ENCODE peak calls at places on chromosomes 11 and 22, in seven cellular contexts. I, X, F, D, R, Z and Y are unnamed samples.

GRCh38 chr22:17606472-17606871 is 22.1 kb downstream of the ATP6V1E1 start:
- DNase-seq in I (no peak), X (peak), R (no peak), Z (no peak), D (no peak), F (peak), Y (peak)

GRCh38 chr22:49538006-49538405 is 289.7 kb downstream of the BRD1 start:
- DNase-seq in F (no peak), Z (no peak), D (no peak), I (no peak), R (no peak), X (no peak), Y (no peak)

GRCh38 chr22:24503137-24503850 is 8.2 kb downstream of the UPB1 start:
- DNase-seq in D (peak), Z (peak), I (peak), F (peak), X (no peak), R (peak), Y (peak)

GRCh38 chr22:40289991-40290459 is 56.3 kb upstream of the ADSL start:
- DNase-seq in Z (no peak), R (no peak), F (no peak), X (no peak), D (peak), I (peak), Y (no peak)

GRCh38 chr11:134643115-134643514 is 231.1 kb upstream of the B3GAT1 start:
- DNase-seq in F (no peak), I (no peak), X (no peak), D (no peak), R (peak), Z (no peak), Y (no peak)

GRCh38 chr11:70854891-70855556 is 397.4 kb downstream of the SHANK2 start:
- DNase-seq in Z (no peak), R (no peak), X (no peak), I (no peak), F (no peak), D (no peak), Y (peak)

GRCh38 chr11:120482149-120482548 is 29.4 kb upstream of the GRIK4 start:
- DNase-seq in X (no peak), Z (no peak), I (no peak), F (peak), R (no peak), D (no peak), Y (no peak)

GRCh38 chr11:1763796-1764661 is at the start of gene CTSD:
- DNase-seq in Z (peak), D (peak), X (no peak), F (peak), I (peak), R (peak), Y (peak)

GRCh38 chr11:107397357-107397756 is 60.3 kb downstream of the CWF19L2 start:
- DNase-seq in Z (peak), F (no peak), D (no peak), X (no peak), I (no peak), R (peak), Y (peak)

GRCh38 chr22:40196628-40197027 is 18.9 kb downstream of the TNRC6B start:
- DNase-seq in X (peak), D (no peak), I (no peak), Z (peak), R (no peak), F (peak), Y (no peak)

GRCh38 chr11:32173435-32173834 is 82.6 kb downstream of the RCN1 start:
- DNase-seq in F (peak), D (no peak), I (peak), R (peak), Z (peak), X (no peak), Y (peak)

GRCh38 chr22:38284042-38284402 is 11.2 kb upstream of the TMEM184B start:
- DNase-seq in R (no peak), I (no peak), D (no peak), Z (no peak), X (peak), F (peak), Y (no peak)